ENCODE peak calls at places on chromosomes 12 and 14, in seven cellular contexts. M, V, Z, Y, P, X and K are unnamed samples.

GRCh38 chr12:25438638-25439037 is 114.4 kb downstream of the LMNTD1 start:
- DNase-seq in M (peak), V (peak), Z (no peak), Y (no peak), P (peak), X (no peak), K (no peak)

GRCh38 chr12:105860556-105861207 is 278.1 kb downstream of the NUAK1 start:
- DNase-seq in M (no peak), V (no peak), Z (no peak), Y (no peak), P (no peak), X (no peak), K (peak)

GRCh38 chr12:57765698-57766463 is 997 bp downstream of the CYP27B1 start:
- DNase-seq in M (no peak), V (no peak), Z (peak), Y (peak), P (no peak), X (no peak), K (peak)

GRCh38 chr14:101351146-101351545 is 210.1 kb upstream of the DIO3 start:
- DNase-seq in M (no peak), V (no peak), Z (no peak), Y (no peak), P (no peak), X (no peak), K (no peak)

GRCh38 chr12:45827974-45828373 is 98.5 kb downstream of the ARID2 start:
- DNase-seq in M (no peak), V (no peak), Z (no peak), Y (no peak), P (no peak), X (no peak), K (no peak)

GRCh38 chr14:95248422-95248821 is 71.3 kb downstream of the CLMN start:
- DNase-seq in M (peak), V (peak), Z (no peak), Y (no peak), P (no peak), X (no peak), K (no peak)

GRCh38 chr14:49036236-49036635 is 549.9 kb downstream of the RPS29 start:
- DNase-seq in M (no peak), V (no peak), Z (no peak), Y (no peak), P (no peak), X (no peak), K (no peak)

GRCh38 chr12:46256942-46257341 is 11.9 kb downstream of the SLC38A1 start:
- DNase-seq in M (no peak), V (no peak), Z (no peak), Y (no peak), P (no peak), X (no peak), K (no peak)

GRCh38 chr12:79546461-79547043 is 144.2 kb downstream of the PAWR start:
- DNase-seq in M (no peak), V (peak), Z (no peak), Y (no peak), P (no peak), X (no peak), K (peak)

GRCh38 chr14:23104070-23104590 is 659 bp downstream of the CIROP start:
- DNase-seq in M (no peak), V (no peak), Z (no peak), Y (no peak), P (no peak), X (no peak), K (no peak)

GRCh38 chr12:25482637-25483036 is 70.4 kb downstream of the LMNTD1 start:
- DNase-seq in M (peak), V (no peak), Z (no peak), Y (no peak), P (no peak), X (no peak), K (no peak)

GRCh38 chr12:107436836-107437235 is 248.8 kb upstream of the PWP1 start:
- DNase-seq in M (no peak), V (no peak), Z (peak), Y (no peak), P (no peak), X (no peak), K (no peak)

GRCh38 chr14:81953419-81953818 is 419.8 kb upstream of the SEL1L start:
- DNase-seq in M (no peak), V (no peak), Z (no peak), Y (no peak), P (no peak), X (no peak), K (no peak)

GRCh38 chr14:61462566-61463195 is 141.3 kb downstream of the PRKCH start:
- DNase-seq in M (peak), V (peak), Z (peak), Y (no peak), P (peak), X (no peak), K (no peak)

GRCh38 chr12:122523280-122523679 is 3.5 kb downstream of the RSRC2 start:
- DNase-seq in M (peak), V (peak), Z (peak), Y (no peak), P (peak), X (no peak), K (no peak)

DNA sequence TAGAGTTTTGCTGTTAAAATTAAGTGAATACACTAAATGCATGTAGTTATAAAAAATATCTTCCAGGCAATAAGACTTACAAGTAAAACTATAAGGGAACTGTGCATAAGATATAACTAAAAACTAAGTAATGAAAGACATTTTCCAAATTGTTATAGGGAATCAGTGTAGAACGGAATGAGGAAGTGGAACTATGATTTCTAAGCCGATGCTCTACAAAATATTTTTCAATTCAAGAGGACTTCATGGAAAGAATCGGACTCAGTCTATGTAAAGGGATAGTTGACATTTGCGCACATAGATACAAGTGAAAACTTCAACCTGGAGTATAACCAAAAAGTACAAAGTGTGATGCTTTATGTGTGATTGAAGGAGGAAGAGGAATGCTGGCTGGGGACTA is 40.1 kb upstream of the KIF21A start:
- DNase-seq in M (no peak), V (no peak), Z (no peak), Y (no peak), P (no peak), X (no peak), K (no peak)
- TF ChIP-seq CTCF in M (no peak), V (no peak), Z (no peak), Y (no peak), P (no peak), X (no peak), K (no peak)

GRCh38 chr14:32382704-32383103 is 53.6 kb downstream of the AKAP6 start:
- DNase-seq in M (peak), V (peak), Z (peak), Y (no peak), P (no peak), X (no peak), K (peak)
- TF ChIP-seq CTCF in M (peak), V (peak), Z (peak), Y (peak), P (peak), X (peak), K (peak)

GRCh38 chr14:50343424-50343823 is 31.3 kb downstream of the DMAC2L start:
- DNase-seq in M (no peak), V (no peak), Z (no peak), Y (no peak), P (no peak), X (no peak), K (no peak)

GRCh38 chr14:50344116-50344775 is 32.1 kb downstream of the DMAC2L start:
- DNase-seq in M (peak), V (no peak), Z (peak), Y (no peak), P (peak), X (no peak), K (no peak)

GRCh38 chr14:50340945-50341344 is 28.8 kb downstream of the DMAC2L start:
- DNase-seq in M (no peak), V (no peak), Z (no peak), Y (peak), P (no peak), X (no peak), K (no peak)

GRCh38 chr14:50340045-50340444 is 27.9 kb downstream of the DMAC2L start:
- DNase-seq in M (no peak), V (no peak), Z (no peak), Y (no peak), P (no peak), X (no peak), K (no peak)

GRCh38 chr14:50342211-50343080 is 30.3 kb downstream of the DMAC2L start:
- DNase-seq in M (peak), V (peak), Z (peak), Y (peak), P (peak), X (peak), K (no peak)
- TF ChIP-seq CTCF in M (peak), V (peak), Z (peak), Y (no peak), P (peak), X (peak), K (no peak)

DNA sequence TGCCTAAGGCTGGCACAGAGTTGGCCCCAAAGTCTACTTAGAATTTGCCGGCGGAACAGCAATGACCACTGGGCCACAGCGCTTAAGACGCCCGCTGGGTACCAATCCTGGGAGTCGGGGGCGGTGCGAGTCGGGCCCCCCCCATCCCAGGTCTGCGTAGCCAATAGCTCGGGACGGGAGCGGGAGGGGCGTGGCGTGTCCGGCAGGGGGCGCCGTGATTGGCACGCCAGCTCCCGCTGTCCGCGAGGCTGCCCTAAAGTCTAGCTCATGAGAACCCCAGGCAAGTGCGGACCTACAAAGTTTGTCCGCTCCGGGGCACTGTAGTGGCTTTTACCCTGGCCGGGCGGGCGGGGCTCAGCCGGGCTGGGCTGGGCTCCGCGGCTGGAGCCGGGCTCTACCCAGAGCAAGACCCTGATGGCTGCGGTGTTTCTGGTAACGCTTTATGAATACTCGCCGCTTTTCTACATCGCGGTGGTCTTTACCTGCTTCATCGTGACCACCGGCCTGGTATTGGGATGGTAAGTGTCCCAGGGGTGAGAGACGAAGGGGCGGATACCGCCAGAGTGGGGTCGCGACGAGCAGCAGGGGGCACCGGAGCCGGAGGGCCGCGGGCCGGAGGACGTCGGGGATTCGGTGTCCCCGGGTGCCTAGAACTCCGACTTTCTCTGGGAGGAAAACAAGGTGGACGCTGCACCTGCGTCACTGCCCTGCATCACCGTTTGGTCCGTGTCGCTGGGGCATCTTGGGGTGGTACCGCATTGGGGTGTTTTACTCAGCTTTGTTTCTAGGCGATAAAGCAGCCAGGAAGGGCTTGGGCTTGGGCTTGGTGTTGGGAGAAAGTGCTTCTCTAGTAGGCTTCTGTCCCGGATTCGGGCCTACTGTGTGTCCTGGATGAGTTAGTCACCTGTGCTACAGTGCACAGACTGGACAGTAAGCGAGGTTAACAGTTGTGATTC is at the start of gene CGRRF1:
- DNase-seq in M (peak), V (peak), Z (peak), Y (peak), P (peak), X (peak), K (peak)
- TF ChIP-seq CTCF in M (no peak), V (peak), Z (peak), Y (peak), P (peak), X (peak), K (peak)

GRCh38 chr12:52403561-52403960 is 2.6 kb downstream of the KRT82 start:
- DNase-seq in M (no peak), V (no peak), Z (no peak), Y (no peak), P (no peak), X (no peak), K (no peak)

GRCh38 chr12:52411806-52412205 is 5.7 kb upstream of the KRT82 start:
- DNase-seq in M (no peak), V (no peak), Z (no peak), Y (no peak), P (no peak), X (no peak), K (no peak)

GRCh38 chr12:52405922-52406385 is at the start of gene KRT82:
- DNase-seq in M (no peak), V (no peak), Z (no peak), Y (no peak), P (no peak), X (no peak), K (no peak)

GRCh38 chr12:52404951-52405350 is 1.2 kb downstream of the KRT82 start:
- DNase-seq in M (no peak), V (no peak), Z (no peak), Y (no peak), P (no peak), X (no peak), K (no peak)

DNA sequence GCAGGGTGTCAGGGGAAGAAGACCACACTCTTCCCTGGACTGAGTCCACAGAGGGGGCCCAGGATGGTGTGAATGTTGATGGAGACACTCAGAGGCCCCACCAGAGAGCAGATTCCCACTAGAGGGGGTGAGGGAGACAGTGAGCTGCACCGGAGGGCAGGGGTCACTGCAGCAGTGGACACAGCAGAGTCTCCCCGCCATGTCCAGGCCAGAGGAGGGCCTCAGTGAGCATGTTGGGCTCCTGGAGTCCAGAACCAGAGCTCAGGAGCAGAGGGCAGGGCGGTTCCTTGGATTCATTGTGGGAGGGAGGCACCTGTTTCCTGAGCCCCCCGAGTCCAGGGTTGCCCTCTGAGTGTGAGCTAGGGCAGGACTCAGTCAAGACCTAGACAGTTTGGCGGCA is 1.8 kb upstream of the KRT82 start:
- DNase-seq in M (no peak), V (no peak), Z (no peak), Y (no peak), P (no peak), X (no peak), K (no peak)
- TF ChIP-seq CTCF in M (peak), V (no peak), Z (no peak), Y (no peak), P (no peak), X (no peak), K (no peak)